ENCODE peak calls at places on chromosomes 16 and 17, in six cellular contexts. T is IMR-90; A is A549; D is fibroblast of lung; U is CD4-positive, alpha-beta memory T cell; F is CD8-positive, alpha-beta memory T cell. O is an unnamed sample.

GRCh38 chr17:17724307-17724921 is 43.2 kb downstream of the RAI1 start:
- DNase-seq in T (peak; percentile 54), A (no peak), D (peak; percentile 66), U (no peak), F (no peak), O (no peak)

GRCh38 chr17:72120878-72121163 is at the start of gene SOX9:
- DNase-seq in T (peak; percentile 96), A (peak; percentile 100), D (peak; percentile 98), U (no peak), F (no peak), O (peak; percentile 79)

GRCh38 chr16:64751906-64752305 is 370.0 kb downstream of the CDH11 start:
- DNase-seq in T (peak; percentile 90), A (no peak), D (peak; percentile 91), U (no peak), F (no peak), O (no peak)

GRCh38 chr17:73551756-73552155 is 92.5 kb downstream of the SDK2 start:
- DNase-seq in T (no peak), A (no peak), D (no peak), U (no peak), F (no peak), O (no peak)

GRCh38 chr17:77735341-77736206 is 222.9 kb upstream of the TNRC6C start:
- DNase-seq in T (no peak), A (no peak), D (no peak), U (no peak), F (no peak), O (peak; percentile 81)

GRCh38 chr16:50093607-50094570 is 28.1 kb downstream of the HEATR3 start:
- DNase-seq in T (no peak), A (no peak), D (peak; percentile 21), U (peak; percentile 59), F (no peak), O (peak; percentile 85)

GRCh38 chr16:73071131-73071940 is 23.4 kb upstream of the ZFHX3 start:
- DNase-seq in T (no peak), A (no peak), D (peak; percentile 69), U (no peak), F (no peak), O (no peak)

GRCh38 chr17:37650419-37651003 is 7.3 kb upstream of the DDX52 start:
- DNase-seq in T (peak; percentile 59), A (peak; percentile 67), D (peak; percentile 33), U (no peak), F (no peak), O (no peak)

GRCh38 chr16:9647981-9648701 is 534.1 kb downstream of the GRIN2A start:
- DNase-seq in T (no peak), A (peak; percentile 49), D (peak; percentile 14), U (no peak), F (no peak), O (no peak)

GRCh38 chr17:43211480-43212402 is at the start of gene TMEM106A:
- DNase-seq in T (peak; percentile 85), A (peak; percentile 97), D (peak; percentile 84), U (peak; percentile 76), F (peak; percentile 64), O (peak; percentile 39)

GRCh38 chr16:12771341-12771798 is 32.3 kb downstream of the CPPED1 start:
- DNase-seq in T (no peak), A (no peak), D (peak; percentile 11), U (no peak), F (no peak), O (no peak)

GRCh38 chr16:12764813-12765212 is 38.9 kb downstream of the CPPED1 start:
- DNase-seq in T (no peak), A (no peak), D (no peak), U (no peak), F (no peak), O (no peak)

GRCh38 chr16:12767897-12768296 is 35.8 kb downstream of the CPPED1 start:
- DNase-seq in T (no peak), A (no peak), D (peak; percentile 29), U (no peak), F (no peak), O (no peak)

GRCh38 chr16:12763517-12763916 is 40.2 kb downstream of the CPPED1 start:
- DNase-seq in T (peak; percentile 13), A (no peak), D (peak; percentile 65), U (no peak), F (no peak), O (no peak)

GRCh38 chr16:12766853-12767252 is 36.8 kb downstream of the CPPED1 start:
- DNase-seq in T (no peak), A (no peak), D (no peak), U (no peak), F (no peak), O (no peak)
- H3K27ac ChIP-seq in T (no peak overlapping the region), A (no peak overlapping the region), D (no peak overlapping the region), U (no peak overlapping the region), F (no peak overlapping the region), O (no peak overlapping the region)

GRCh38 chr16:35391328-35391727 is 1931.9 kb downstream of the TP53TG3F start:
- DNase-seq in T (peak; percentile 23), A (no peak), D (peak; percentile 2), U (no peak), F (no peak), O (no peak)
- H3K9me3 ChIP-seq in T (peaks cover 27% of the 10 kb centered on the region), A (no peaks in the 10 kb centered on the region), D (no peaks in the 10 kb centered on the region), U (peaks cover 14% of the 10 kb centered on the region), F (no peaks in the 10 kb centered on the region), O (no peaks in the 10 kb centered on the region)

DNA sequence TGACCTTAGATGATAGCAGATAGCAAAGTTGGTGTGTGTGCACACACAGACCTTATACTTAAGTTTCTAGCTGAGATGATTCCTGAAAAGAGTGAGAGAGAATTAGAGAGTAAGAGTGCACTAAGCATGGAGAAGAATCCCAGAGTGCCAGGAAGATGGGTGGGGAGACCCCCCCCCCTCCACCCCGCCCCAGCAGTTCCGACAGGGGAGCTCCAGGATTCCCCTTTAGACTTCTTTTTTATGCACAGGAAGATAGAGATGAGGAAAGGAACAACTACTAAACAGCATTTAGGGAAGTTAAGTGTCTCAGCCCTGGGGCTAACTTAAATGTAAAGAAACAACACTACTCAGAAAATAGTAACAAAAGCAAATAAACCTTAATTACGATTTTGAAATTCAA is 878.0 kb upstream of the GOT2 start:
- DNase-seq in T (no peak), A (no peak), D (no peak), U (no peak), F (no peak), O (no peak)
- H3K4me3 ChIP-seq in T (no peak overlapping the region), A (no peak overlapping the region), D (no peak overlapping the region), U (no peak overlapping the region), F (no peak overlapping the region), O (no peak overlapping the region)

GRCh38 chr16:74575805-74576643 is 30.9 kb downstream of the GLG1 start:
- DNase-seq in T (no peak), A (no peak), D (no peak), U (no peak), F (no peak), O (no peak)

GRCh38 chr16:74574146-74574545 is 32.8 kb downstream of the GLG1 start:
- DNase-seq in T (no peak), A (no peak), D (no peak), U (no peak), F (no peak), O (no peak)

GRCh38 chr16:74570412-74571301 is 36.3 kb downstream of the GLG1 start:
- DNase-seq in T (peak; percentile 12), A (no peak), D (peak; percentile 14), U (no peak), F (no peak), O (no peak)

GRCh38 chr16:74575175-74575804 is 31.6 kb downstream of the GLG1 start:
- DNase-seq in T (no peak), A (no peak), D (no peak), U (no peak), F (no peak), O (no peak)

DNA sequence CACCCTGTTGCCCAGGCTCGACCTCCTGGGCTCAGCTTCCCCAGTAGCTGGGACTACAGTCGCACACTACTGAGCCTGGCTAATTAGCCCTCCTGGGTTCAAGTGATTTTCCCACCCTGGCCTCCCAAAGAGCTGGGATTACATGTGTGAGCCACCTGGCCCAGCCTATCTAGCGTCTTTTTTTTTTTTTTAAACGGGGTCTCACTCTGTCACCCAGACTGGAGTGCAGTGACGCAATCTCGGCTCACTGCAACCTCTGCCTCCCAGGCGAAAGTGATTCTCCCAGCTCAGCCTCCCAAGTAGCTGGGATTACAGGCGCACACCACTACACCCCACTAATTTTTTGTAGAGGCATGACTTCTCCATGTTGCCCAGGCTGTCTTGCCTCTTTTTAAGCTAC is 33.3 kb downstream of the GLG1 start:
- DNase-seq in T (no peak), A (no peak), D (no peak), U (no peak), F (no peak), O (no peak)
- H3K27ac ChIP-seq in T (no peak overlapping the region), A (no peak overlapping the region), D (no peak overlapping the region), U (no peak overlapping the region), F (no peak overlapping the region), O (no peak overlapping the region)

GRCh38 chr17:11641521-11642275 is 43.4 kb downstream of the DNAH9 start:
- DNase-seq in T (no peak), A (no peak), D (no peak), U (no peak), F (no peak), O (no peak)

GRCh38 chr17:11642655-11643054 is 44.4 kb downstream of the DNAH9 start:
- DNase-seq in T (no peak), A (no peak), D (no peak), U (no peak), F (no peak), O (no peak)

GRCh38 chr17:11638700-11639265 is 40.5 kb downstream of the DNAH9 start:
- DNase-seq in T (no peak), A (no peak), D (no peak), U (no peak), F (no peak), O (no peak)

GRCh38 chr17:11637796-11638195 is 39.5 kb downstream of the DNAH9 start:
- DNase-seq in T (no peak), A (no peak), D (no peak), U (no peak), F (no peak), O (no peak)

DNA sequence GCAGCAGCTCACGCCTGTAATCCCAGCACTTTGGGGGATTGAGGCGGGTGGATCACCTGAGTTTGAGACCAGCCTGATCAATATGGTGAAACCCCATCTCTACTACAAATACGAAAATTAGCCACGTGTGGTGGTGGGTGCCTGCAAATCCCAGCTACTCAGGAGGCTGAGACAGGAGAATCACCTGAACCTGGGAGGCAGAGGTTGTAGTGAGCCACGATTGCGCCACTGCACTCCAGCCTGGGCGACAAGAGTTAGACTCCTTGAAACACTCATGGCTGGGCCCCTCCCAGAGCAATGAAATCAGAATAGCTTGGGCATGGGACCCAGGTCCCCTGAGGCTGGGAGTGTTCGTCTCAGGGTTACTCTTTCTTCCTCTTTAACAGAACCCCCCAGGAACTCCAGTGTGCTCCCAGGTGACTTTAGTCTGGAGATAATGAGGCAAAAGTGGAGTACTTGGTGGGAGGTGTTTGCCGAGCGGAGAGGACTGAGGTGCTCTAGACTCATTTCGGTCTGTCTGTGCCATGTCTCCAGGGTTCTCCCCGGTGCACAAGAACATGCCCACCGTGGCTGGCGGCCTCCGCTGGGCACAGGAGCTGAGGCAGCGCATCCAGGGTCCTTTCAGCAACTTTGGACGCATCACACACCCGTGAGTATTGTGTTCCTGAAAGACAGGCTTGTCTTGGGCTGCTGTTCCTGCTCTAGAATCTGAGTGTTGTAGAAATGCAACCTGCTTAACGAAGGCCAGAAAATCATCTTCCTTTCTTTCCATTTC is 41.7 kb downstream of the DNAH9 start:
- DNase-seq in T (no peak), A (no peak), D (no peak), U (no peak), F (no peak), O (no peak)
- H3K9me3 ChIP-seq in T (peaks cover 20% of the 10 kb centered on the region), A (no peaks in the 10 kb centered on the region), D (no peaks in the 10 kb centered on the region), U (no peaks in the 10 kb centered on the region), F (no peaks in the 10 kb centered on the region), O (no peaks in the 10 kb centered on the region)

O was measured in ascending aorta.